ENCODE peak calls at places on chromosome 14, in five cellular contexts. J, X, I, S and A are unnamed samples.

GRCh38 chr14:51327376-51327775 is 87.3 kb downstream of the TMX1 start:
- DNase-seq in J (no peak), X (no peak), I (no peak), S (no peak), A (no peak)

GRCh38 chr14:36663404-36664321 is 2.0 kb downstream of the PAX9 start:
- DNase-seq in J (no peak), S (no peak), X (peak; percentile 79), I (no peak), A (no peak)

GRCh38 chr14:81169711-81170103 is 51.1 kb downstream of the GTF2A1 start:
- DNase-seq in I (no peak), J (no peak), S (peak; percentile 73), X (peak; percentile 16), A (peak; percentile 77)

GRCh38 chr14:83632375-83632774 is 1897.6 kb upstream of the FLRT2 start:
- DNase-seq in S (no peak), I (no peak), X (no peak), J (no peak), A (no peak)

GRCh38 chr14:99809376-99809775 is 16.2 kb downstream of the EML1 start:
- DNase-seq in I (no peak), S (peak; percentile 44), J (no peak), X (no peak), A (peak; percentile 74)

GRCh38 chr14:72024043-72024407 is 91.8 kb downstream of the RGS6 start:
- DNase-seq in S (peak; percentile 28), J (peak; percentile 48), X (peak; percentile 83), I (peak; percentile 13), A (no peak)

GRCh38 chr14:100738269-100738691 is 11.6 kb downstream of the DLK1 start:
- DNase-seq in J (no peak), S (no peak), I (no peak), X (no peak), A (no peak)

GRCh38 chr14:87432698-87433097 is 560.3 kb downstream of the GALC start:
- DNase-seq in X (no peak), J (no peak), I (no peak), S (no peak), A (no peak)

GRCh38 chr14:76564471-76565119 is 188.7 kb downstream of the ESRRB start:
- DNase-seq in J (peak; percentile 60), X (peak; percentile 69), S (no peak), I (no peak), A (no peak)

GRCh38 chr14:66119805-66120204 is 366.4 kb upstream of the CCDC196 start:
- DNase-seq in J (no peak), X (no peak), S (no peak), I (no peak), A (no peak)

GRCh38 chr14:45838597-45838996 is 585.6 kb upstream of the MIS18BP1 start:
- DNase-seq in I (no peak), J (no peak), S (no peak), X (peak; percentile 26), A (no peak)

GRCh38 chr14:91140672-91141071 is 26.8 kb downstream of the DGLUCY start:
- DNase-seq in X (peak; percentile 79), J (peak; percentile 67), I (no peak), S (peak; percentile 50), A (no peak)

GRCh38 chr14:55913324-55914035 is 204.7 kb upstream of the PELI2 start:
- DNase-seq in J (no peak), I (no peak), X (no peak), S (no peak), A (peak; percentile 25)

GRCh38 chr14:68922886-68923285 is 56.2 kb downstream of the ACTN1 start:
- DNase-seq in X (no peak), J (no peak), S (no peak), I (no peak), A (no peak)
- H3K27ac ChIP-seq in X (peak overlapping the region; percentile 17), J (peak overlapping the region; percentile 52), S (no peak overlapping the region), I (no peak overlapping the region), A (peak overlapping the region; percentile 62)

GRCh38 chr14:104009297-104009696 is 67.0 kb upstream of the RD3L start:
- DNase-seq in X (no peak), S (no peak), I (no peak), J (no peak), A (no peak)
- H3K27ac ChIP-seq in X (no peak overlapping the region), S (no peak overlapping the region), I (no peak overlapping the region), J (no peak overlapping the region), A (no peak overlapping the region)

GRCh38 chr14:94395306-94395899 is 7.0 kb upstream of the SERPINA1 start:
- DNase-seq in S (no peak), J (no peak), X (no peak), I (no peak), A (no peak)

GRCh38 chr14:94395900-94396574 is 7.6 kb upstream of the SERPINA1 start:
- DNase-seq in I (no peak), X (no peak), S (no peak), J (peak; percentile 17), A (no peak)

GRCh38 chr14:94394025-94394493 is 5.7 kb upstream of the SERPINA1 start:
- DNase-seq in X (no peak), S (no peak), I (no peak), J (no peak), A (no peak)

GRCh38 chr14:94393474-94393873 is 5.1 kb upstream of the SERPINA1 start:
- DNase-seq in J (no peak), S (no peak), I (no peak), X (no peak), A (no peak)

DNA sequence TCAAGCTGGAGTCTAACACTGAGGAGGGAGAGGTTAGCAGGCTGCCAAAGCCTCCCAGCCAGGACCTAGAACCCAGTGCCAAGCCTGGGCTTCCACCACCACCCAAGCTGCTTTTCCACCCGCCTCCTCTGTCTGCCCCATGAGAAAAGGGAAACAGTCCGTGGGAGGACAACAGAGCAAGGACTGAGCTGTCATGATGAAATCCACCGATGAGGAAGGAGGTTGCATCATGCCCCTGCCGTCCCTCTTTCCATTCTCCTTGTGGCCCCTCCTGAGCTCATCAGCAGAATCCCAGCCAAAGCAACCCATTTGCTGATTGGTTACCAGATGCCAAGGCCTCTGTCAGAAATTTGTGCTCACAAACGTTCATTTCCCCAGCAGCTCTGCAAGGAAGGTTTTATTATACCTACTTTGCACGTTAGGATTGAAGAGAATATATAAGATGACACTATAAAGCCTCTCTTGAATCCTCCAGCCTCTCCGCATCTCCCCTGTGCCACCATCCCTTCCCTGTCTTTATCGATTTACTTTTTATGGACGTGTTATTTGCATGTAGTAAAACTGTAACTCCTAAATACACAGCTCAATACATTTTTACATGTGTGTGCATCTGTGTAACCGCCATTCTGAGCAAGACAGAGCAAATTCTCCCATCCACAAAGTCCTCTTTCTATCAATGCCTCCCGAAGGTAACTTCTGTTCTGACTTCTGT is 6.3 kb upstream of the SERPINA1 start:
- DNase-seq in J (no peak), S (no peak), X (no peak), I (no peak), A (peak; percentile 38)
- H3K27ac ChIP-seq in J (no peak overlapping the region), S (peak overlapping the region; percentile 44), X (no peak overlapping the region), I (no peak overlapping the region), A (no peak overlapping the region)

DNA sequence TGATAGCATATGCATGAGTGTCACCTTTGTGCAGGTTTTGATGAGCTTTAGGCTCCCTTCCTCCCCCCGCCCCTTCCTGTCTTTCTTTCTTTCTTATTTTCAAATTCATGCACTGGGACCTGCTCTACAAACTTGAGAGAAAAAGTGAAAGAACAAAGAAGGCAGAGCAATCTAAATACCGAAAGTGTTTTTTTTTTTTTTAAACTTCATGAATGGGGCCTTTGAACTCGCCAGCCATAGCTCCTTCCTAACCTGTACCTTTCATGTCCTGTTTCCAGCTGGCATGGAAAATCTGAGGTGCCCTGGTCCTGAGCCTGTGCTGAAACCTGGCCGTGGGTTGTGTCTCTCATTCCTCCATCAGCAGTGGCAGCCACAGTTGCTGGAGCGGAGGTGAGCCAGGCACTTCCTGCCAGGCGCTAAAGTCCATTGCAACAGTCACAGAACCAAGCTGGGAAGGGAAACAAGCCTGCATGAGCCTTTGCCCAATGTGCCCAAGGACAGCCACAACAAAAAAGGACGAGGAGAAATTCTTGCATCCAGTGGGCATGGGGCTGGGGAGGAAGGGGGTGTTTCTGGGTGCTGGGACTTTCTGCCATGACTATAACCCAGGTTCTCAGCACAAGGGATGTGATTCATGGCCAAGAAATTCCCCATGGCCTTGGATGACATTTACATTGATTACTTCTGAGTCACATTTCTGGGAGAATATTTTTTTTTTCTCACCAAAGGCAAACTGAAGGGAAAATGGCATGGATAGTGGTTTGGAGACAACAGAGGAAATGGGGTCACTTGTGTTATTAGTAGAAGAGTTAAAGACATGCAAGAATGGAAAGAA is 102.7 kb downstream of the TMEM30B start:
- DNase-seq in S (no peak), X (no peak), I (no peak), J (peak; percentile 87), A (no peak)
- H3K27ac ChIP-seq in S (no peak overlapping the region), X (no peak overlapping the region), I (no peak overlapping the region), J (peak overlapping the region; percentile 95), A (no peak overlapping the region)

GRCh38 chr14:22820731-22821130 is 5.5 kb upstream of the SLC7A7 start:
- DNase-seq in J (peak; percentile 28), X (peak; percentile 59), I (no peak), S (no peak), A (no peak)
- H3K27ac ChIP-seq in J (peak overlapping the region; percentile 93), X (peak overlapping the region; percentile 100), I (no peak overlapping the region), S (no peak overlapping the region), A (no peak overlapping the region)

DNA sequence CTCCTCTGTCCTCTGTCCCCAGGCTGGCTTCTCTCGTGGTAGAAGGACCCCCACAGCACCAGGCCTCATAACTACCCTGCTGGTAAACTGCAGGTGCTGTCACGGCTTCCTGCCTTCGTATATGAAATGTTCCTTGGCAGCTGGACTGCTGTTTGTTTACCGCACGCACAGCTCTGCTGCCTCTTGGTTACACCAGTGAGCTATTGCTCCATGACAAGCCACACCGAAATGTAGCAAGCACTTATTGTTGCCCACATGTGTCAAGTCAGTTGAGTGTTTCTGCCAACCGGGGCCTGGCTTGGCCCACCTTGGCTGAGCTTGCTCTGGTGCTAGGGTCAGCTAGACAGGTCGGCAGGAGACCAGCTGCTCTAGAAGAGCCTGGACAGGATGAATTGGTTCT is 21.7 kb upstream of the TCL1B start:
- DNase-seq in S (no peak), X (no peak), J (no peak), I (no peak), A (no peak)
- H3K27ac ChIP-seq in S (no peak overlapping the region), X (no peak overlapping the region), J (no peak overlapping the region), I (no peak overlapping the region), A (no peak overlapping the region)